ENCODE peak calls at places on chromosomes 12 and 14, in five cellular contexts. I is colonic mucosa, E is sigmoid colon, K is OCI-LY7, J is right lobe of liver. G is an unnamed sample.

GRCh38 chr14:25303934-25304333 is 254.0 kb upstream of the STXBP6 start:
- DNase-seq in K (no peak), I (no peak), E (no peak), J (no peak), G (no peak)

GRCh38 chr12:990308-990648 is 745 bp upstream of the ERC1 start:
- DNase-seq in E (peak), I (peak), K (peak), J (peak), G (peak)

GRCh38 chr12:116130431-116130830 is 147.1 kb downstream of the MED13L start:
- DNase-seq in E (no peak), J (no peak), K (no peak), I (no peak), G (no peak)

GRCh38 chr14:90397401-90398314 is 829 bp downstream of the CALM1 start:
- DNase-seq in J (peak), E (peak), I (peak), K (peak), G (peak)

GRCh38 chr12:75820848-75821578 is 210.6 kb downstream of the PHLDA1 start:
- DNase-seq in E (peak), I (peak), J (no peak), K (no peak), G (no peak)

GRCh38 chr14:41609704-41610183 is 3.1 kb downstream of the LRFN5 start:
- DNase-seq in I (peak), J (peak), K (no peak), E (peak), G (peak)

GRCh38 chr14:31205681-31206535 is 1.7 kb downstream of the HECTD1 start:
- DNase-seq in J (no peak), I (no peak), E (no peak), K (peak), G (no peak)

GRCh38 chr12:113439606-113440030 is 17.4 kb downstream of the SDSL start:
- DNase-seq in K (peak), E (no peak), J (no peak), I (no peak), G (peak)

GRCh38 chr14:98994571-98994970 is 277.4 kb downstream of the BCL11B start:
- DNase-seq in J (no peak), K (no peak), E (no peak), I (no peak), G (no peak)

GRCh38 chr14:33940561-33941011 is 10.3 kb downstream of the EGLN3 start:
- DNase-seq in E (no peak), J (no peak), I (no peak), K (no peak), G (no peak)

GRCh38 chr12:50326636-50327284 is 43.4 kb upstream of the LIMA1 start:
- DNase-seq in I (peak), K (no peak), J (no peak), E (no peak), G (no peak)

GRCh38 chr12:34391771-34392581 is 369.7 kb downstream of the ALG10 start:
- DNase-seq in I (no peak), J (peak), E (peak), K (no peak), G (peak)

GRCh38 chr14:31300296-31300695 is 92.7 kb upstream of the HECTD1 start:
- DNase-seq in I (no peak), E (no peak), J (no peak), K (no peak), G (no peak)

GRCh38 chr14:29930283-29930682 is 2.6 kb upstream of the PRKD1 start:
- DNase-seq in I (no peak), J (no peak), K (no peak), E (no peak), G (no peak)

GRCh38 chr12:71671816-71672215 is 7.7 kb downstream of the THAP2 start:
- DNase-seq in E (no peak), I (no peak), J (no peak), K (no peak), G (no peak)

GRCh38 chr12:39272934-39273770 is 169.8 kb downstream of the KIF21A start:
- DNase-seq in J (no peak), K (peak), E (no peak), I (peak), G (no peak)

GRCh38 chr12:6363010-6363329 is 12.4 kb downstream of the SCNN1A start:
- DNase-seq in E (no peak), J (no peak), I (no peak), K (no peak), G (no peak)

GRCh38 chr12:8950702-8951478 is 1.4 kb upstream of the M6PR start:
- DNase-seq in E (no peak), I (no peak), K (no peak), J (no peak), G (no peak)

GRCh38 chr12:119229205-119229604 is 50.5 kb downstream of the HSPB8 start:
- DNase-seq in J (no peak), I (no peak), K (no peak), E (no peak), G (no peak)

GRCh38 chr14:65356327-65356836 is 56.1 kb upstream of the FUT8 start:
- DNase-seq in K (peak), J (no peak), I (no peak), E (no peak), G (no peak)

GRCh38 chr12:10151621-10152020 is 20.3 kb downstream of the OLR1 start:
- DNase-seq in J (no peak), K (no peak), I (no peak), E (no peak), G (no peak)

GRCh38 chr14:22614240-22614799 is 16.2 kb downstream of the ABHD4 start:
- DNase-seq in I (peak), K (peak), J (no peak), E (no peak), G (no peak)

GRCh38 chr14:83071888-83072501 is 1538.3 kb upstream of the SEL1L start:
- DNase-seq in I (no peak), E (no peak), K (peak), J (no peak), G (no peak)

GRCh38 chr14:89276424-89276975 is 140.5 kb downstream of the FOXN3 start:
- DNase-seq in J (no peak), K (no peak), E (no peak), I (no peak), G (no peak)

GRCh38 chr12:19158909-19159308 is 29.4 kb downstream of the PLEKHA5 start:
- DNase-seq in E (no peak), I (no peak), K (no peak), J (no peak), G (no peak)

GRCh38 chr14:21300892-21301291 is 21.0 kb downstream of the RPGRIP1 start:
- DNase-seq in J (peak), K (peak), E (no peak), I (no peak), G (no peak)

GRCh38 chr14:54797986-54798385 is 104.6 kb downstream of the GCH1 start:
- DNase-seq in I (no peak), J (no peak), K (no peak), E (no peak), G (no peak)

GRCh38 chr14:95619785-95620417 is 66.3 kb upstream of the TCL1B start:
- DNase-seq in J (no peak), E (no peak), K (no peak), I (no peak), G (no peak)

GRCh38 chr14:104309657-104310369 is 171.4 kb downstream of the KIF26A start:
- DNase-seq in I (no peak), K (no peak), J (peak), E (peak), G (peak)

GRCh38 chr14:74595006-74595735 is 16.9 kb downstream of the LTBP2 start:
- DNase-seq in K (no peak), I (peak), E (peak), J (no peak), G (no peak)

GRCh38 chr12:28652239-28652638 is 462.0 kb downstream of the CCDC91 start:
- DNase-seq in I (no peak), E (no peak), K (no peak), J (no peak), G (no peak)

GRCh38 chr14:101088395-101088667 is 184.8 kb upstream of the RTL1 start:
- DNase-seq in I (peak), K (no peak), E (no peak), J (no peak), G (peak)

GRCh38 chr14:57692671-57693070 is 173.2 kb downstream of the SLC35F4 start:
- DNase-seq in J (no peak), I (no peak), K (peak), E (no peak), G (no peak)

GRCh38 chr12:2833810-2834209 is 1.0 kb downstream of the NRIP2 start:
- DNase-seq in E (no peak), K (no peak), J (no peak), I (no peak), G (peak)

GRCh38 chr14:90191585-90191984 is 64.8 kb upstream of the PSMC1 start:
- DNase-seq in J (no peak), E (no peak), K (no peak), I (no peak), G (no peak)

GRCh38 chr12:67759829-67760228 is 111.3 kb downstream of the DYRK2 start:
- DNase-seq in K (no peak), E (no peak), I (no peak), J (no peak), G (no peak)

GRCh38 chr12:42885677-42886076 is 296.1 kb upstream of the PRICKLE1 start:
- DNase-seq in I (no peak), K (no peak), J (no peak), E (no peak), G (no peak)

GRCh38 chr12:57740656-57741412 is 2.3 kb upstream of the AGAP2 start:
- DNase-seq in J (peak), E (no peak), K (peak), I (no peak), G (no peak)
- H3K4me3 ChIP-seq in J (no peak), E (no peak), K (peak), I (peak), G (no peak)

GRCh38 chr12:105986779-105987686 is 151.7 kb downstream of the NUAK1 start:
- DNase-seq in K (no peak), I (no peak), J (no peak), E (no peak), G (no peak)
- H3K27ac ChIP-seq in K (no peak), I (no peak), J (no peak), E (no peak), G (no peak)

GRCh38 chr12:27331299-27331926 is 1.2 kb upstream of the BMAL2 start:
- DNase-seq in E (no peak), K (no peak), I (no peak), J (no peak), G (no peak)
- H3K4me3 ChIP-seq in E (no peak), K (no peak), I (no peak), J (no peak), G (no peak)

GRCh38 chr12:52307836-52308806 is 13.1 kb downstream of the KRT83 start:
- DNase-seq in E (peak), J (no peak), I (peak), K (no peak), G (peak)
- H3K27ac ChIP-seq in E (peak), J (no peak), I (no peak), K (no peak), G (no peak)

DNA sequence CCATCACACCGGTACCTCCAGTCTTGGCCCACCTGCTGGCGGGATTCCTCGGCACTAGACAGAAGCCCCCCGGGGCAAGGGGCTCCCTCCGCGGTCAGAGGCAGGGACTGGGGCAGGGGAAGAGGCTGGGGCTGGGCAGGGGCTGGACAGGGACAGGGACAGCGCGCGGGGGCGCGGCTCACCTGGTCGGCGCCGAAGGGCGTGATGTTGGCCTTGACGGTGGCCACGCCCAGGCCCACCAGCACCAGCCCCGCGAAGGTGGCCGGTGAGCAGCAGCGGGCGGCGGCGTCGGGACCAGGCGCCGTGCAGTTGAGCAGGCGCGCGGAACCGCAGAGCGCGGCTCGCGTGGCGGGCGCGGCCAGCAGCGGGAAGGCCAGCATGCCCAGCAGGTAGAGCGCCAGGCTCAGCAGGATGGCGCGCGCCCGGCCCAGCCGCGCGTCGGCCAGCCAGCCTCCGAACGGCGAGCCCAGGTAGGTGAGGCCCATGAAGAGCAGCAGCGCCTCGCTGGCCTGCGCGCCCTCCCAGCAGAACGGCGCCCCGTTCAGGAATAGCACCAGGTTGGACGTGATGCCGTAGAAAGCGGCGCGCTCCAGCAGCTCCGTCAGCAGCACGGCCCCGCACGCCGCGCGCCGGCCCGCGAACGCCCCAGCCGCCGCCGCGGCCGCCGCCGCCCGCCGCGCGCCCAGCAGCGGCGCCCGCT is 392 bp downstream of the SLC15A4 start:
- DNase-seq in J (peak), K (no peak), E (no peak), I (peak), G (peak)
- H3K4me3 ChIP-seq in J (peak), K (peak), E (peak), I (peak), G (peak)

DNA sequence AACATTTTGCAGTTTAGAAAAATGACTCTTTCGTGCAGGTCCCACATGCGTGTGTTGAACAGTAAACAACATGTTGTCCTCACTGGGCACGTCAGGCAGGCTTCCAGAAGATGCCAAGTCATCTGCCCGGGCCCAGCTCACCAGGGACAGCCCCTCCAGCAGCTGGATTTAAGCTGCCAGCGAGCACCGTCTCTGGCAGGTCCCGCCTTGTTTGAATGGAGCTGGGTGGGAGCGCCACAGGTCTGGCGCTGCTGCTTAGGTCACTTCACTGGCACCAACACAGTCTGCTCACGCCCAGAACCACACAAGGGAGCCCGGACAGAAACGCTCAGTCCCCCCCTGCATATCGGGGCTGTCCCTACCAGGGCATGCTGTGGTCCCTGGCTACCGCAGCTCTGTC is 33.1 kb upstream of the MMP17 start:
- DNase-seq in J (no peak), K (no peak), E (no peak), I (no peak), G (no peak)
- H3K27ac ChIP-seq in J (no peak), K (no peak), E (no peak), I (no peak), G (no peak)

GRCh38 chr12:55929306-55929791 is 1.6 kb upstream of the DGKA start:
- DNase-seq in J (peak), I (peak), K (peak), E (no peak), G (peak)
- H3K4me3 ChIP-seq in J (no peak), I (no peak), K (peak), E (no peak), G (no peak)

DNA sequence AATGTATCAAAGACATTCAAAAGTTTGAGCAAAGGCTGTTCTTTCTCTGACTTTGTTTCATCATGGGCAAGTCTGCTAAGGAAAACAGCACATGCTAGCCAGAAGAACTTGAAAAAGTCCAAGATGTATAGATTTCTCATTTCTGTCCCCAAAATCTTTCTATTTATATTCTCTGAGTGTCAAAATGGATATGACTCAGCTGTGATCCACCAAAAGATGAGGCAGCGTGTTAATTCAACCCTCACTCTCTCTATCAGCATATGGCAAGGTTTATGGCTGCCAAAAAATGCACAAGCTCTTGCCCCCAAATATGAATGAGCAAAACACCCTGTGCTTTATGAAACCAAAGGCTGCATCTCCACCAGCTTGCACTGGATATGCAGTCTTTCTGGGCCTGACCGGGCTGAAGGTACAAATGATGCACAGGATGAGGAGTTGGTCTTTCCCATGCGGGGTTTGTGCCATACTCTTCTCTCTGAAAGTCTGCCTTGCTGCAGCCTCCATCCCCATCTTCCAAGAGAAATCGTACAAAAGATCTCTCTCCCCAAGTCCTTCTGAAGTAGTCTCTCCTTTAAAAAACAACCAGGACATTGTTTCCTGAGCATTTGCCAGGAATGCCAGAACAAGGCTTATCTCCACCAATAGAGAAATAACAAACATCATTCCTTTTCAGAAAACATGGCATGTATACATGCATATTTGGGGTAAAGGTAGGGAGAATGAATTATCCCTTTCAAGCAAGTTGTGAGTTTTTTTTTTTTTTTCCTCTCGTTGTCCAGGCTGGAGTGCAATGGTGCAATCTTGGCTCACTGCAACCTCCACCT is 203.4 kb downstream of the TMX1 start:
- DNase-seq in K (no peak), E (no peak), J (no peak), I (no peak), G (no peak)
- H3K27ac ChIP-seq in K (no peak), E (peak), J (no peak), I (no peak), G (no peak)

GRCh38 chr12:14772946-14773345 is 30.3 kb downstream of the WBP11 start:
- DNase-seq in J (no peak), E (no peak), I (no peak), K (no peak), G (no peak)
- H3K4me3 ChIP-seq in J (no peak), E (no peak), I (no peak), K (peak), G (no peak)

DNA sequence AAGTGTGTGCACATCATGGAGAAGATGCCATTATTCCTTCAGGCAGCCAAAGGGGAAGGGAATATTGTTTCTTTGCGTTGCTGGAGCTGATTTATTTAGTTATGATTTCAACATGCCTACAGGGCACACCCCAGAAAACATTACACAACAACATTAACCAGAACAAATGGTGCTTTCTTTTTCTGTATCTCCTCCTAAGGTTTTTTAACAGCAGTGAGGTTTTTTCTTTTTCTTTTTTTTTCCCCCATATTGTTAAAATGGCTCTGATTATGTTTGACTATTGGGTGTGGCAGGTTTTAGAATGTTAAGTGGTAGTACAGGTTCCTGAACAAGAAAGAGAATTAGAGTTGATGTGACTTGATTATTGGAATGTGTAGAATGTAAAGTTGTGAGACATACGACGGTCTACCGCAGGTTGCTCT is 144.8 kb downstream of the RAD51B start:
- DNase-seq in J (no peak), E (no peak), I (no peak), K (no peak), G (no peak)
- H3K27ac ChIP-seq in J (no peak), E (peak), I (peak), K (no peak), G (no peak)